ENCODE peak calls at places on chromosomes 16 and 17, in five cellular contexts. A is mesenchymal stem cell, R is mesendoderm, B is H9, H is H1. O is an unnamed sample. For H3K27me3, the result is how much of the 10 kb centered on the place peaks cover.

GRCh38 chr17:8188408-8188839 is 1.6 kb downstream of the BORCS6 start:
- DNase-seq in A (no peak), R (no peak), B (no peak), H (no peak), O (no peak)

GRCh38 chr17:81863123-81863675 is 2.9 kb upstream of the P4HB start:
- DNase-seq in A (peak), R (no peak), B (no peak), H (no peak), O (no peak)

GRCh38 chr16:49800876-49801275 is 55.0 kb downstream of the ZNF423 start:
- DNase-seq in A (no peak), R (no peak), B (no peak), H (no peak), O (no peak)

GRCh38 chr16:47213761-47214440 is 70.2 kb upstream of the NETO2 start:
- DNase-seq in A (peak), R (no peak), B (no peak), H (no peak), O (no peak)

GRCh38 chr16:28155293-28155692 is 56.5 kb downstream of the XPO6 start:
- DNase-seq in A (no peak), R (no peak), B (no peak), H (no peak), O (no peak)

GRCh38 chr17:73474370-73474988 is 162.7 kb upstream of the CDC42EP4 start:
- DNase-seq in A (peak), R (peak), B (no peak), H (no peak), O (no peak)

GRCh38 chr16:10923650-10924214 is 18.5 kb downstream of the DEXI start:
- DNase-seq in A (no peak), R (no peak), B (no peak), H (no peak), O (no peak)

GRCh38 chr17:74770498-74771318 is 5.4 kb downstream of the NAT9 start:
- DNase-seq in A (peak), R (peak), B (peak), H (no peak), O (no peak)

GRCh38 chr17:39674702-39675389 is 6.6 kb downstream of the PNMT start:
- DNase-seq in A (no peak), R (no peak), B (peak), H (no peak), O (no peak)

GRCh38 chr16:89335803-89336485 is 118.4 kb downstream of the ZNF778 start:
- DNase-seq in A (no peak), R (no peak), B (no peak), H (no peak), O (no peak)

GRCh38 chr17:10394201-10394887 is 21.5 kb upstream of the MYH13 start:
- DNase-seq in A (no peak), R (no peak), B (no peak), H (no peak), O (no peak)

GRCh38 chr17:73639322-73639721 is 4.9 kb downstream of the SDK2 start:
- DNase-seq in A (no peak), R (no peak), B (peak), H (no peak), O (no peak)

GRCh38 chr17:29855686-29856085 is 74.3 kb downstream of the SSH2 start:
- DNase-seq in A (peak), R (no peak), B (no peak), H (no peak), O (no peak)

GRCh38 chr17:64150237-64151015 is 20.5 kb upstream of the ERN1 start:
- DNase-seq in A (no peak), R (no peak), B (no peak), H (no peak), O (no peak)

GRCh38 chr17:19453296-19453695 is 42.3 kb downstream of the RNF112 start:
- DNase-seq in A (no peak), R (no peak), B (no peak), H (no peak), O (no peak)

GRCh38 chr16:23629516-23629915 is 11.6 kb downstream of the PALB2 start:
- DNase-seq in A (no peak), R (no peak), B (no peak), H (no peak), O (no peak)

GRCh38 chr17:33750943-33751701 is 458.0 kb upstream of the ASIC2 start:
- DNase-seq in A (peak), R (peak), B (peak), H (peak), O (peak)

GRCh38 chr16:4936181-4936990 is 562 bp downstream of the PPL start:
- DNase-seq in A (no peak), R (peak), B (peak), H (no peak), O (no peak)

GRCh38 chr17:10018461-10018891 is 113.4 kb upstream of the RCVRN start:
- DNase-seq in A (no peak), R (no peak), B (no peak), H (no peak), O (no peak)

GRCh38 chr17:1120596-1121441 is 59.0 kb downstream of the ABR start:
- DNase-seq in A (no peak), R (no peak), B (no peak), H (no peak), O (no peak)

GRCh38 chr16:82738699-82739098 is 111.9 kb downstream of the CDH13 start:
- DNase-seq in A (no peak), R (peak), B (no peak), H (no peak), O (no peak)

GRCh38 chr17:76204277-76204676 is 36.0 kb downstream of the RNF157 start:
- DNase-seq in A (peak), R (no peak), B (no peak), H (no peak), O (no peak)

GRCh38 chr16:275041-275621 is 613 bp downstream of the RGS11 start:
- DNase-seq in A (no peak), R (no peak), B (peak), H (no peak), O (no peak)

GRCh38 chr16:2949705-2950399 is 14.2 kb upstream of the KREMEN2 start:
- DNase-seq in A (no peak), R (no peak), B (no peak), H (no peak), O (no peak)

GRCh38 chr16:88975511-88976061 is 1.4 kb downstream of the CBFA2T3 start:
- DNase-seq in A (no peak), R (no peak), B (no peak), H (no peak), O (no peak)

GRCh38 chr16:68215302-68215701 is 20.6 kb downstream of the ESRP2 start:
- DNase-seq in A (no peak), R (no peak), B (no peak), H (no peak), O (no peak)

GRCh38 chr16:68214726-68215125 is 21.2 kb downstream of the ESRP2 start:
- DNase-seq in A (no peak), R (no peak), B (no peak), H (no peak), O (no peak)

GRCh38 chr16:68219708-68220378 is 16.1 kb downstream of the ESRP2 start:
- DNase-seq in A (no peak), R (no peak), B (no peak), H (no peak), O (no peak)

DNA sequence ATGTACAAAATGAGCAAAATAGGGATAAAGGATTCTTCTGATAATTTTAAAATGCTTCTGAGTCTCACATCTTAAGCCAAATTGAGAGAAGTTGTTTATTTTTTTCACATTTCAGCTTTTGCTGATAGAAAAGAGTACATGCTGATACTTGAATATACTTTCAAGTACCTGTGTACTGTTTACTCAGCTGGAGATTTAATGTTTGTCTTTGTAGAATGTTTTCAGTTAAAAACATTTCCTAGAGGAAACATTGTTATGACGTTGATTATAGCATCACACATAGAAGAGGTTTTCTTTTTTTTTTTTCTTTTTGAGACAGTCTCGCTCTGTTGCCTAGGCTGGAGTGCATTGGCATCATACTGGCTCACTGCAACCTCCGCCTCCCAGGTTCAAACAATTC is 19.7 kb downstream of the ESRP2 start:
- DNase-seq in A (no peak), R (no peak), B (no peak), H (no peak), O (no peak)
- H3K27me3 ChIP-seq in A (under half), R (under half), B (under half), H (under half), O (under half)

DNA sequence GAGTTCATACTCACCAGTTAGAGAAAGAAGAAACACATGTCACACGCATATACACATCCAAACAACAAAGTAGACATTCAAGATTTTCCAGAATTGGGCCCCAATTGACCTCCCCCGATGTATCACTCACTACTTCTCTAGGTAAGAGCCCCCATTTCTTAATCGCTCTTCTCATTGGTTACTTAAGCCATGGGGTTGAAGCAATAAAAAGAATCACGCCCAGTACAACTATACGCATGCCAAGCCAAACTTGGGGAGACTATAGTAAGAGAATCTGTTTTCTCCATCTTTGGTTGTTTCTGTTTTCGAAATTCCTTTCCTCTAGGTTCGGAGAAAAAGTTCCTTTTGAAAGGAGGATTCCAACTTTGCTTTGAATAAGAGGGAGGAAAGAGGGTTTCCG is 540 bp downstream of the DDX52 start:
- DNase-seq in A (peak), R (peak), B (no peak), H (no peak), O (no peak)
- H3K4ac ChIP-seq in A (peak), R (peak), B (no peak), H (no peak), O (no peak)

GRCh38 chr17:48555616-48556533 is 11.0 kb upstream of the HOXB2 start:
- DNase-seq in A (peak), R (no peak), B (peak), H (no peak), O (no peak)
- H3K27me3 ChIP-seq in A (under half), R (half or more), B (half or more), H (half or more), O (half or more)

GRCh38 chr16:77090062-77090461 is 100.9 kb upstream of the MON1B start:
- DNase-seq in A (peak), R (no peak), B (no peak), H (no peak), O (no peak)

GRCh38 chr16:77093999-77094398 is 97.0 kb upstream of the MON1B start:
- DNase-seq in A (no peak), R (no peak), B (no peak), H (no peak), O (no peak)
- H3K4ac ChIP-seq in A (no peak), R (no peak), B (no peak), H (no peak), O (no peak)

DNA sequence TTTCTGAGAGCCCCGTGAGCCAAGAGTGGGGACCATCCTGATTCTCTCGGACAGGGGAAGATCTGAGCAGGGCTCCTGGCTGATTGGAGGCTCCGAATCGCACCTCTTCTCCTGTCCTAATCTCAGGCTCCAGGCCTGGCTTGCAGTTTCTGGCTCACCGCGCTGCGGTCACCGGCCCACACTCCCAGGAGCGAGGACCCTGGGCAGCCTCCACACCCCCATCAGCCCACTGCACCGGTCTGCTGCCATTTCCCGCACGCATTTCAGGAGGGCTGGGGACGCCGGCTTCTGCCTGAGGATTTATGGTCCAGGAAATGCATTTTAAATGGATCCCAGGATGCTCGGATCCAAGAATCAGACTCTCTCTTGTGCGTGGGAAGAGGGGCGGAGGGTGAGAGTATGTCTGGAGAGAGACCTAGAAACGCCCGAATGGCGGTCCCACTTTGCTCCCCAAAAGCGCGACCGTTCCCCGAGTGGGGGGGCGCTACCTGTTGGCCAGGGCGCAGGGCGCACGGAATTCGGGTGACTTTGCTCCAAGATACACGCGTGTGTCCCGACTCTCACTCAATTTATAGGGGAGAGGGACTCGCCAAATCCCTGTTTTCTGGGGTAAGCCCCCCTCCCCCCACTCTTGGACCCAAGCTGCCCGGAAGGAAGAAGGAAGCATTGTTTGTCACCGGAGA is 845 bp upstream of the JPH3 start:
- DNase-seq in A (no peak), R (peak), B (no peak), H (no peak), O (no peak)
- H3K27me3 ChIP-seq in A (half or more), R (under half), B (under half), H (under half), O (under half)

GRCh38 chr16:20647736-20648135 is 49.7 kb downstream of the ACSM1 start:
- DNase-seq in A (no peak), R (no peak), B (no peak), H (no peak), O (no peak)
- H3K4ac ChIP-seq in A (no peak), R (no peak), B (no peak), H (no peak), O (no peak)

GRCh38 chr16:79008869-79009179 is 591.7 kb downstream of the MAF start:
- DNase-seq in A (no peak), R (no peak), B (no peak), H (no peak), O (no peak)
- H3K27me3 ChIP-seq in A (under half), R (under half), B (under half), H (under half), O (under half)

GRCh38 chr17:48552453-48553189 is 7.7 kb upstream of the HOXB2 start:
- DNase-seq in A (peak), R (no peak), B (peak), H (no peak), O (no peak)

GRCh38 chr17:48553190-48553547 is 8.3 kb upstream of the HOXB2 start:
- DNase-seq in A (no peak), R (no peak), B (no peak), H (no peak), O (no peak)

GRCh38 chr17:48550313-48551205 is 5.7 kb upstream of the HOXB2 start:
- DNase-seq in A (peak), R (no peak), B (peak), H (no peak), O (no peak)

GRCh38 chr17:48551206-48551597 is 6.3 kb upstream of the HOXB2 start:
- DNase-seq in A (peak), R (no peak), B (no peak), H (no peak), O (no peak)

DNA sequence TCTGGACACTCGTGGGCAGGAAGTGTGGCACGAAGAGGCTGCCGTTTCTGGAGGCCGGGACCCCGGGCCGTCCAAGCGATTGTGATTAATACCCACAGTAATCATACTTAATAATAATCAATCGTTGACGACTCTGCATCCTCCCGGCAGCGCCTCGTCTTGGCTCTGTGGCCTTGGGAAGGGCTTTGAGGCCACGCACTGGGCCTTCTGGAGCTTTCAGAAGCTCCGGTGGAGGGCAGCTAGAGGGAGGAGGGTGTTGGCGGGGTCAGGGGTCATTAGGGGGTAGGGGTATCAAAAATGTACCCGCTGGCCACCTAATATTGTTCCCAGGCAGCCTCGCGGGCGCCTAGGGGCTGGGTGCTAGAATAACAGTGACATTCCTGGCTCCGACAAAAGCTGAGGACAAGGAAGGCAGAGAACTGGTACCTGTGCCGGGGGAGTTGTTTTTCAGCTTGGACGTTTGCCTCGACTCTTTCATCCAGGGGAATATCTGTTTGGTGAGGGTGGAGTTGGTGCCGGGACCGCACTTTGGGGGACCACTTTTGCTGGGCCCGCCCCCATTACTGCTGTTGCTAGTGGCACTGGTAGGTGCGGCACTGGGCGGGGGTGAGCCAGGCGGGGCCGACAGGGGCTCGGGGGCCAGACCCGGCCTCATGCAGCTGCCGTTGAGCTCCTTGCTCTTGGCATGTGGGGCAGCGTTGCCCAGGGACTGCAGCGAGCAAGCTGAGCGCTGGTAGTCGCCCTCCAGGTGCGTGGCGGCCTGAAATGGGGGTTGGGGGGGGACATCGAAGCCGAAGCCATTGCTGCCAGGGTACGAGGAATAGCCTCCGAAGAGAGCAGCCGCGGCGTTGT is 6.9 kb upstream of the HOXB2 start:
- DNase-seq in A (peak), R (no peak), B (no peak), H (no peak), O (no peak)
- H3K4ac ChIP-seq in A (peak), R (no peak), B (no peak), H (no peak), O (no peak)

O was measured in neuronal stem cell.